ENCODE peak calls at places on chromosomes 11 and 22, in six cellular contexts. T, O, M, V, J and P are unnamed samples.

GRCh38 chr22:29314537-29315285 is 786 bp downstream of the RASL10A start:
- DNase-seq in T (no peak), O (no peak), M (no peak), V (no peak), J (no peak), P (no peak)

GRCh38 chr22:24291538-24292201 is 21.0 kb downstream of the SPECC1L start:
- DNase-seq in T (no peak), O (no peak), M (no peak), V (no peak), J (no peak), P (no peak)

GRCh38 chr22:32708835-32709234 is 92.7 kb upstream of the TIMP3 start:
- DNase-seq in T (no peak), O (no peak), M (no peak), V (no peak), J (no peak), P (no peak)

GRCh38 chr11:72683782-72684200 is 9.6 kb upstream of the PDE2A start:
- DNase-seq in T (peak; percentile 92), O (peak; percentile 75), M (peak; percentile 42), V (no peak), J (peak; percentile 33), P (peak; percentile 54)

GRCh38 chr11:14041040-14041439 is 78.5 kb downstream of the SPON1 start:
- DNase-seq in T (no peak), O (peak; percentile 36), M (peak; percentile 17), V (no peak), J (no peak), P (no peak)

GRCh38 chr22:50314455-50315288 is 7.2 kb upstream of the PLXNB2 start:
- DNase-seq in T (no peak), O (peak; percentile 60), M (no peak), V (no peak), J (no peak), P (no peak)

GRCh38 chr22:29225422-29226090 is 19.9 kb downstream of the EMID1 start:
- DNase-seq in T (no peak), O (no peak), M (no peak), V (no peak), J (no peak), P (peak; percentile 49)

GRCh38 chr11:19868871-19869270 is 156.2 kb downstream of the NAV2 start:
- DNase-seq in T (no peak), O (no peak), M (no peak), V (no peak), J (no peak), P (no peak)

GRCh38 chr11:3226846-3227567 is 5.2 kb downstream of the MRGPRE start:
- DNase-seq in T (no peak), O (no peak), M (no peak), V (no peak), J (no peak), P (no peak)

DNA sequence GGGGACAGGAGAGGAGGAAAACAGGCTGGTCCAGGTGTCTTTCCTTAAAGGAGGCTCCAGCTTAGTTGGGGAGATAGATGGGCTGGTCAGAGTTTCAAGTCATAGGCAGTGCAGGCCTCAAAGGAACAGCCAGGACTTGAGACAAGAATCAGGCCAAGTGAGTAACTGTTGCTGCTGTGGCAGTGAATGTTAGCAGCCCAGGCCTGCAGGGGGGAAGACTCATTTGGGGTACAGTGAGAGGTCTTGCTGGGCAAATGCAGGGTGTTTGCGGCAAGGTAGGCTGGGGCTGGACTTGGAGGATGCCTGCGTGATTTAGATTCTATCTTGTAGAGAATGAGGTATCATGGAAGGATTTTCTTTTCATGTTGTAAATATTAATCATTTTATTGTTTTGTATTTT is 24.1 kb downstream of the PTPRJ start:
- DNase-seq in T (no peak), O (no peak), M (no peak), V (no peak), J (no peak), P (no peak)
- TF ChIP-seq JUN in T (no peak), O (no peak), M (no peak), V (no peak), J (no peak), P (no peak)

GRCh38 chr22:35537252-35537651 is 3.4 kb upstream of the RASD2 start:
- DNase-seq in T (no peak), O (no peak), M (no peak), V (no peak), J (no peak), P (no peak)

GRCh38 chr22:35539487-35539886 is 1.1 kb upstream of the RASD2 start:
- DNase-seq in T (no peak), O (no peak), M (no peak), V (no peak), J (no peak), P (no peak)

GRCh38 chr22:35540600-35541253 is at the start of gene RASD2:
- DNase-seq in T (peak; percentile 56), O (peak; percentile 26), M (peak; percentile 57), V (no peak), J (no peak), P (no peak)

GRCh38 chr22:35539910-35540599 is 576 bp upstream of the RASD2 start:
- DNase-seq in T (peak; percentile 66), O (peak; percentile 94), M (no peak), V (no peak), J (no peak), P (no peak)

GRCh38 chr22:35538801-35539321 is 1.8 kb upstream of the RASD2 start:
- DNase-seq in T (peak; percentile 78), O (peak; percentile 40), M (peak; percentile 44), V (no peak), J (no peak), P (no peak)
- TF ChIP-seq JUN in T (no peak), O (no peak), M (no peak), V (no peak), J (no peak), P (no peak)

DNA sequence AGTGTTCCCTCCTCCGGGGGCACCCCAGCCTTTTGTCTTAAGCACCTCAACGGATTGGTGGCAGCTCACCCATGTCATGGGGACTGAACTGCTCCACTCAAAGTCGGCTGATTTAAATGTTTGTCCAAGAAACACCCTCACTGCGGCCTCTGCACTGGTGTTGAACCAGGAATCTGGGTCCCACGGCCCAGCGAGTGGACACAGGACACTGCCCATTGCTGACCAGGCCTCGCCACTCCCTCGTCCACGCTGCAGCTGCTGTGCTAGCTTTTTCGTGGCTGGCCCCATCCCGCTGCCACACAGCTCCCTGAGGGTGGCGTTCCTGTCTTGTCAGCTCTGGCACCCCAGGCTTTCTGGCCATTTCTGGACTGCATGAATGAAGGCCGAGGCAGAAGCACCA is 646.2 kb downstream of the BRD1 start:
- DNase-seq in T (no peak), O (no peak), M (no peak), V (no peak), J (no peak), P (no peak)
- TF ChIP-seq JUN in T (no peak), O (no peak), M (no peak), V (no peak), J (no peak), P (no peak)

DNA sequence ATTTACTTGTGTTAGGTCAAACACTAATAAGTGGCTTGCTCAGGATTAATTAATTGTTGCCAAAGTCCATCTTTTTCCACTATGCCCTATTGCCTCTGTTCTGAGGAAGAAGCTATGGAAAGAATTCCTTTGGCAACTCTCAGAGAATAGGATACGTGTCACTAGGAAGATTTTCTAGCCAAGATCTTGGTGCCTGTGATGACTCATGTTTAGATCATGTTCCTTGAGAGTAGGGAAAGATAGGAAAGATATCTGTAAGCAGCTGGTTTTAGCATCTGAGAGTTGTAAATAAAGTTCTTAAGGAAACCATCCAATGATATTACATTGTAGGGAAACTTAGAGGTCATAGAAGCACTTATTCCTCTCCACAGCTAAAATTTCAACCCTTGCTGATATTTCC is 15.7 kb downstream of the SLN start:
- DNase-seq in T (no peak), O (no peak), M (peak; percentile 71), V (no peak), J (no peak), P (peak; percentile 90)
- TF ChIP-seq JUN in T (no peak), O (no peak), M (no peak), V (no peak), J (no peak), P (peak; percentile 91)

GRCh38 chr22:19871023-19871844 is 16.6 kb upstream of the GNB1L start:
- DNase-seq in T (peak; percentile 7), O (no peak), M (no peak), V (no peak), J (no peak), P (no peak)
- TF ChIP-seq JUN in T (no peak), O (no peak), M (no peak), V (no peak), J (no peak), P (no peak)

GRCh38 chr11:66976048-66976467 is 954 bp downstream of the C11orf86 start:
- DNase-seq in T (peak; percentile 89), O (peak; percentile 79), M (peak; percentile 53), V (peak; percentile 67), J (peak; percentile 35), P (peak; percentile 51)
- TF ChIP-seq JUN in T (no peak), O (no peak), M (no peak), V (no peak), J (no peak), P (no peak)

GRCh38 chr11:34451053-34451452 is 12.3 kb downstream of the CAT start:
- DNase-seq in T (no peak), O (no peak), M (no peak), V (no peak), J (no peak), P (no peak)

GRCh38 chr11:34448223-34448994 is 9.7 kb downstream of the CAT start:
- DNase-seq in T (no peak), O (no peak), M (no peak), V (no peak), J (no peak), P (no peak)

GRCh38 chr11:34447044-34447443 is 8.3 kb downstream of the CAT start:
- DNase-seq in T (no peak), O (no peak), M (no peak), V (no peak), J (no peak), P (no peak)

GRCh38 chr11:34446389-34446788 is 7.7 kb downstream of the CAT start:
- DNase-seq in T (no peak), O (no peak), M (no peak), V (no peak), J (no peak), P (no peak)

DNA sequence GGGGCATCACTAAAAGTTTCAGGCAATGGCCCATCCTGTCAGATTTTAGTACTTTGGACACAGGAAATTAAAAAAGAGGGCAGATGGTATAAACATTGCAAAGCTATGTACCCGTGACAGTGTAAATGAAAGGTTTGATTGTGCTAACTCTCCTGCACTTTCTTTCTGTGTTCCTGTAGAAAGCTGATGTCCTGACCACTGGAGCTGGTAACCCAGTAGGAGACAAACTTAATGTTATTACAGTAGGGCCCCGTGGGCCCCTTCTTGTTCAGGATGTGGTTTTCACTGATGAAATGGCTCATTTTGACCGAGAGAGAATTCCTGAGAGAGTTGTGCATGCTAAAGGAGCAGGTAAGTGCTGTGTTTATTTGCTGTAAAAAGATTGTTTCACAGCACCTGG is 10.3 kb downstream of the CAT start:
- DNase-seq in T (no peak), O (no peak), M (no peak), V (no peak), J (no peak), P (no peak)
- TF ChIP-seq JUN in T (no peak), O (no peak), M (no peak), V (no peak), J (no peak), P (no peak)

GRCh38 chr11:22634897-22635629 is 9.4 kb upstream of the FANCF start:
- DNase-seq in T (peak; percentile 33), O (no peak), M (no peak), V (no peak), J (peak; percentile 96), P (no peak)
- TF ChIP-seq JUN in T (no peak), O (no peak), M (no peak), V (no peak), J (no peak), P (no peak)